ENCODE peak calls at places on chromosomes 6 and 20, in seven cellular contexts. O is neural progenitor cell, E is hepatocyte, I is heart left ventricle, H is heart right ventricle, R is tibial artery, P is IMR-90. V is an unnamed sample.

GRCh38 chr6:36679043-36679821 is 718 bp downstream of the CDKN1A start:
- DNase-seq in O (peak; percentile 63), E (peak; percentile 71), I (peak; percentile 82), H (peak; percentile 82), R (peak; percentile 96), P (peak; percentile 63), V (peak; percentile 51)

GRCh38 chr20:57629976-57630525 is 9.8 kb upstream of the ZBP1 start:
- DNase-seq in O (no peak), E (no peak), I (no peak), H (no peak), R (no peak), P (no peak), V (no peak)

GRCh38 chr6:20332441-20333006 is 69.2 kb upstream of the E2F3 start:
- DNase-seq in O (no peak), E (no peak), I (no peak), H (no peak), R (no peak), P (no peak), V (no peak)

GRCh38 chr6:109472132-109472995 is 10.7 kb downstream of the ZBTB24 start:
- DNase-seq in O (no peak), E (no peak), I (no peak), H (no peak), R (no peak), P (no peak), V (no peak)

GRCh38 chr20:49501917-49502316 is 19.4 kb upstream of the KCNB1 start:
- DNase-seq in O (peak; percentile 21), E (no peak), I (no peak), H (no peak), R (no peak), P (peak; percentile 26), V (no peak)

GRCh38 chr6:38193486-38194281 is 374.2 kb downstream of the ZFAND3 start:
- DNase-seq in O (no peak), E (no peak), I (no peak), H (no peak), R (no peak), P (no peak), V (no peak)

GRCh38 chr6:26022166-26022510 is 59.5 kb downstream of the TRIM38 start:
- DNase-seq in O (peak; percentile 60), E (peak; percentile 82), I (peak; percentile 72), H (no peak), R (peak; percentile 79), P (peak; percentile 88), V (peak; percentile 78)

GRCh38 chr6:107822154-107823046 is 1.7 kb downstream of the SCML4 start:
- DNase-seq in O (no peak), E (no peak), I (no peak), H (no peak), R (no peak), P (no peak), V (peak; percentile 4)

GRCh38 chr6:117989086-117989485 is 82.0 kb downstream of the SLC35F1 start:
- DNase-seq in O (no peak), E (no peak), I (no peak), H (no peak), R (no peak), P (no peak), V (no peak)

DNA sequence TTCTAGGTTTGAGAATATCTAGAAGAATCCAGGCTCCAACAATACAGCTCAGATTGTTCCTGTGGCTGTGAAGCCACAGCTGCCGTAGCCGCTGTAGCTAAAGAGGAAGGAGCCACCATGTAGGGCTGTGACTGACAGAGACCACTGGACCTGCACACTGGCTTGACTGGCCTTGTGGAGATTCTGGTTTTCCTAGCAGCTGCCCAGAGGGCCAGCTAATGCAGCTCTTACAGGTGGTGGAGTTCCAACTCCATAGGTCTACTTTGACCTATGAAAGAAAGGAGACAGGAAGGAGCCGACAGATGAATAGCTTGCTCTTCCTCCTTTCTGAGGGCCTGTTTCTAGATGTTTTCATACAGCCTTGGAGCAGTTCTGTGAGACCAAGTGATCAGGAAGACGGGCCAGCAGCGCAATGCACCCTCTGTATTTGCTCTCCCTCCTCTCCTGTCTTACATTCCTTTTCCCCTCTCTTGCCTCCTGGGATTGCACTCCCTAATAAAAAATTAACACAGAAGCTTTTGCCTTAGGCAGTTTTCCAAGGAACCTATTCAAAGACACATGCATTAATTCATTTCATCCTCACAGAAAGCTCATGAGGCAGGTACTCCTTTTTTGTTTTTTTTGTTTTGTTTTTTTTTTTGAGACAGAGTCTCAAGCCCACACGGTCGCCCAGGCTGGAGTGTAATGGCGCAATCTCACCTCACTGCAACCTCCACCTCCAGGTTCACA is 51.8 kb upstream of the MYB start:
- DNase-seq in O (no peak), E (no peak), I (no peak), H (no peak), R (no peak), P (no peak), V (no peak)
- TF ChIP-seq CTCF in O (no peak), E (no peak), I (no peak), H (no peak), R (no peak), P (no peak), V (no peak)

GRCh38 chr6:659179-659578 is 2.3 kb upstream of the HUS1B start:
- DNase-seq in O (no peak), E (no peak), I (no peak), H (no peak), R (no peak), P (no peak), V (no peak)
- H3K4me3 ChIP-seq in O (no peak overlapping the region), E (no peak overlapping the region), I (no peak overlapping the region), H (no peak overlapping the region), R (no peak overlapping the region), P (no peak overlapping the region), V (no peak overlapping the region)

DNA sequence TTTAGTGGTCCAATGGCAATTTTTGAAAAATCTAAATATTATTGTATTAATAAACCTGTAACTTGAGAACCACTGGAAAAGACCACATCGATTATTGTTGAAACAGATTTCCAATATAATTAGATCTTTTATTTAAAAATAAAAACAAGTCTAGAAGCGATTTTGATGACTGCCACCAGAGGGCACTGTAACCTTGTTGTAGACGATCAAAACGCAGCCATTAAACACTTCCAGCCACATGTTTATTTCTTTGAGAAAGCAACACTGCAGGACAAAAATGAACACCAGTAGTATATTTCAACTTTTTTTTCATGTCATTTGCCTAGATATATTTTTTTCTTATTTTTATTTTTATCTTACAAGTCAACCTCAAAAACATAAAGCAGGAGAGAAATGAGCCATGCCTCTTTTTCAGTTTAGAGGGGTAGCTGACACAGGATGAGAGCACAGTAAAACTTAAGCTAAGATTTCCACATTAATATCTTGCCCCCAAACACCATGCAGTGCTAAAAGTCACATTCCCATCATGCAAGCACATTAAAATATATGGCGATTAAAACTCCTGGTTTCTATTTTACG is 115.4 kb downstream of the OPRM1 start:
- DNase-seq in O (peak; percentile 77), E (peak; percentile 88), I (peak; percentile 43), H (no peak), R (no peak), P (peak; percentile 80), V (peak; percentile 83)
- H3K27ac ChIP-seq in O (no peak overlapping the region), E (no peak overlapping the region), I (no peak overlapping the region), H (no peak overlapping the region), R (no peak overlapping the region), P (no peak overlapping the region), V (no peak overlapping the region)

GRCh38 chr6:165832471-165832836 is 169.4 kb upstream of the PDE10A start:
- DNase-seq in O (no peak), E (no peak), I (no peak), H (no peak), R (no peak), P (no peak), V (no peak)
- TF ChIP-seq CTCF in O (no peak), E (no peak), I (no peak), H (no peak), R (no peak), P (no peak), V (no peak)

DNA sequence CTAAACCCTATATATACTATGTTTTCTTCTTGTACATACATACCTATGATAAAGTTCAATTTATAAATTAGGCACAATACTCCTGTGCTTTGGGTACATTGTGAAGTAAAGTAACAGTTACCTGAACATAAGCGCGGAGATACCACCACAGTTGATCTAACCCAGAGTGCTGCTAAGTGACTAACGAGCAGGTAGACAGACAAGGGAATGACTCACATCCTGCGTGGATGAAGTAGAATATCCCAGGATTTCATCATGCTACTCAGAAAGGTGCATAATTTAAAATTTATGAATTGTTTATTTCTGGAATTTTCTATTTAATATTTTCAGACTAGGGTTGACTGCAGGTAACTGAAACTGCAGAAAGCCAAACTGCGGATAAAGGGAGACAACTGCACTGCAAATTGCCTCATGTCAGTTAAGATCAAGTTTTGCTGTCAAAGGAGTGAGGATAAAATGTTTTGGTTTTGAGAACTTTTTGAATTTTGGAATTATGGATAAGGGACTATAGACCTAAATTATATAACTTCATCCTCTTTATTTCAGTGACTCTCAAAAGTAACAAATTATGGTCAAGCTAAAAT is 14.4 kb downstream of the MKKS start:
- DNase-seq in O (no peak), E (no peak), I (no peak), H (no peak), R (no peak), P (peak; percentile 19), V (no peak)
- H3K4me3 ChIP-seq in O (no peak overlapping the region), E (no peak overlapping the region), I (no peak overlapping the region), H (no peak overlapping the region), R (no peak overlapping the region), P (no peak overlapping the region), V (no peak overlapping the region)

DNA sequence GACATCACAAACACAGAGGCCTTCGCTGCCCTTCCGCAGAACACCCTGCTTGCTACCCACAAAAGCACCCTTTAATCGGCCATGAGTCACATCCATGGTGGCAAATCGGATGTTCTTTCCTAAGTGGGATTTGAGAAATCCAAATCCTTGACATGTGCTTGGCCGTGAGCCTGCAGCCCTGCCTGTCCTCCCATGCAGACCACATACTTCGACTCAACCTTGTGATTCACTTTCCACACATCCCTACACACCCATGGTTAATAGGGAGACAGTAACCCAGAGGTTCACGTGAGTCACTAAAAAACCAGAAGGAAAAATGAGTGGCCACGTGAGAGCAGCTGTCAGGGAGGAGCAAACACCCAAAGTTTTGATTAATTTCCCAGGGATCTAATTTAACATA is 19.4 kb downstream of the RAMACL start:
- DNase-seq in O (no peak), E (peak; percentile 47), I (no peak), H (no peak), R (no peak), P (peak; percentile 99), V (peak; percentile 95)
- H3K27ac ChIP-seq in O (no peak overlapping the region), E (no peak overlapping the region), I (no peak overlapping the region), H (no peak overlapping the region), R (no peak overlapping the region), P (peak overlapping the region; percentile 10), V (no peak overlapping the region)

GRCh38 chr6:1474205-1474604 is 84.8 kb downstream of the FOXF2 start:
- DNase-seq in O (no peak), E (no peak), I (no peak), H (no peak), R (no peak), P (no peak), V (no peak)
- TF ChIP-seq CTCF in O (no peak), E (no peak), I (no peak), H (no peak), R (no peak), P (no peak), V (no peak)

DNA sequence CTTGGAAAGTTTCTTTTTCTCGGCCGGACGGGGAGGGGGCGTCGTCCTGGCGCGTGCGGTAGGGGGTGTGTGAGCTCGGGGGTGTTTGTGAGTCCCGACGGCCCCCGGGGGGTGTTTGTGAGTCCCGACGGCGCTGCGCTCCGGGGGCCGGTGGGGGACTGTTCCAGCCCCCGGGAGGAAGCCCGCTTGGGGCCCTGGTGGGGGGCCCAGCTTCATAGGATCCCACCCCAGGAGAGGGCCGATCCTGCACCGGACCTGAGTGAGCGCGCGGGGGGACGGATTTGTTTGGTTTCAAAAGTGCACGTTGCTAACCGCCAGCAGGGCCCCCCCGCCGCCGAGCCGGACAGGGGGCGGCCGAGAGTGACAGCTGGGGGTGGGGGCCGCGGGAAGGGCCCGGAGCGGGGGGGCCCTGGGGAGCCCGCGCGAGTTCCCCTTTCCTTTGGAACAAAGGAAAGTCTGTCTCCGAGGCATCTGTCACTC is 441 bp downstream of the TGIF2 start:
- DNase-seq in O (no peak), E (no peak), I (peak; percentile 58), H (peak; percentile 47), R (no peak), P (no peak), V (no peak)
- H3K4me3 ChIP-seq in O (peak overlapping the region; percentile 79), E (peak overlapping the region; percentile 89), I (peak overlapping the region; percentile 91), H (peak overlapping the region; percentile 75), R (peak overlapping the region; percentile 90), P (peak overlapping the region; percentile 60), V (peak overlapping the region; percentile 96)

V was measured in cardiac muscle cell.